ENCODE peak calls at places on chromosomes 12 and 14, in ten cellular contexts. J is Panc1; B is CD8-positive, alpha-beta T cell; C is stomach; Y is WERI-Rb-1; D is GM10248; Z is cardiac muscle cell; I is tibial artery; M is GM12865; N is heart left ventricle. R is an unnamed sample.

GRCh38 chr12:54010053-54010971 is 1.5 kb downstream of the HOXC8 start:
- DNase-seq in J (no peak), B (no peak), C (no peak), Y (no peak), D (no peak), Z (no peak), I (no peak), M (no peak), N (no peak), R (no peak)

GRCh38 chr14:68715032-68715924 is 77.6 kb downstream of the ZFP36L1 start:
- DNase-seq in J (no peak), B (no peak), C (no peak), Y (no peak), D (no peak), Z (no peak), I (no peak), M (no peak), N (no peak), R (no peak)

GRCh38 chr14:74488788-74489397 is 4.2 kb downstream of the NPC2 start:
- DNase-seq in J (no peak), B (no peak), C (no peak), Y (no peak), D (no peak), Z (no peak), I (no peak), M (peak), N (no peak), R (no peak)

GRCh38 chr12:124361074-124361965 is 66.4 kb downstream of the RFLNA start:
- DNase-seq in J (no peak), B (no peak), C (no peak), Y (no peak), D (no peak), Z (no peak), I (no peak), M (no peak), N (no peak), R (no peak)

GRCh38 chr12:82648510-82648909 is 38.2 kb upstream of the TMTC2 start:
- DNase-seq in J (no peak), B (no peak), C (no peak), Y (no peak), D (no peak), Z (no peak), I (no peak), M (no peak), N (no peak), R (no peak)

GRCh38 chr12:8078400-8078799 is 3.7 kb upstream of the NECAP1 start:
- DNase-seq in J (no peak), B (peak), C (no peak), Y (peak), D (peak), Z (peak), I (no peak), M (peak), N (no peak), R (no peak)

GRCh38 chr14:67526676-67527459 is 6.2 kb upstream of the PLEKHH1 start:
- DNase-seq in J (peak), B (peak), C (peak), Y (peak), D (peak), Z (peak), I (no peak), M (peak), N (no peak), R (peak)

GRCh38 chr14:101120636-101121398 is 217.3 kb upstream of the RTL1 start:
- DNase-seq in J (no peak), B (peak), C (peak), Y (no peak), D (no peak), Z (no peak), I (peak), M (no peak), N (peak), R (no peak)

GRCh38 chr12:59698599-59698998 is 102.8 kb downstream of the SLC16A7 start:
- DNase-seq in J (no peak), B (no peak), C (no peak), Y (no peak), D (no peak), Z (no peak), I (no peak), M (no peak), N (no peak), R (no peak)

DNA sequence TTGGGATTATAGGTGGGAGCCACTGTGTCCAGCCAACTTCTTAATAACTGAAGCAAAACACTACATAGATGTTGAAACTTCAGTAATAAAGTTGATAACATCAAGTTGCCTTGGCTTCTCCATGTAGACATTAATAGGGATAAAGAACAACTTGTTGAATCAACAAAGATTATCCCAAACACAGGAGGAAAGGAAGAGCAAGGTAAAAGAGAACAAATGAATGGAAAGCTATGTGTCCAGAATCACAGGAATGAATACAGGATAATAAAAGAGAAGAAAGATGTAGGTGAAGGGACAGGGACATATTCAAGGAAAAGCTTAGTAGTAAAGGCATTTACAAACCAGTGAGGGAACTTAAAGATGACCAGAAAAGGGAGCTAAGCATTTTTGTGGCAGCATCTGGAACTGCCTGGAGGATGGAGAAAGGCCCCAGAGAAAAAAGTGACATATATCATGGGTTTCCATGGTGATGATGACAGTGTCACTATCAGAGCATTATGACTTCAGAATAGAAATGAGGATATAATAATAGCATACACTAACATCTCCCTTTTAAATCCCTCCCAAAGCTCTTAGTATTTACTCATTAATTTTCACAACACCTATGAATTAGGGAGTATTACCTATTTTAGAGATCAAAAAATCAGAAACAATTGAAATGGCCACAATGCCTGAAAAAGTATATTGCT is 24.0 kb upstream of the MDM1 start:
- DNase-seq in J (no peak), B (no peak), C (no peak), Y (no peak), D (no peak), Z (no peak), I (no peak), M (no peak), N (no peak), R (no peak)
- TF ChIP-seq CTCF in J (no peak), B (no peak), C (no peak), Y (no peak), D (no peak), Z (no peak), I (no peak), M (no peak), N (no peak), R (no peak)

GRCh38 chr12:126781593-126781992 is 1485.4 kb upstream of the TMEM132C start:
- DNase-seq in J (no peak), B (no peak), C (no peak), Y (no peak), D (no peak), Z (no peak), I (no peak), M (no peak), N (no peak), R (no peak)

GRCh38 chr12:126789963-126790362 is 1477.0 kb upstream of the TMEM132C start:
- DNase-seq in J (no peak), B (no peak), C (no peak), Y (no peak), D (no peak), Z (no peak), I (no peak), M (no peak), N (no peak), R (no peak)

GRCh38 chr12:126782083-126782482 is 1484.9 kb upstream of the TMEM132C start:
- DNase-seq in J (no peak), B (no peak), C (no peak), Y (no peak), D (no peak), Z (no peak), I (no peak), M (no peak), N (no peak), R (no peak)

GRCh38 chr12:126780343-126780742 is 1486.6 kb upstream of the TMEM132C start:
- DNase-seq in J (no peak), B (no peak), C (no peak), Y (no peak), D (no peak), Z (no peak), I (no peak), M (no peak), N (no peak), R (no peak)

DNA sequence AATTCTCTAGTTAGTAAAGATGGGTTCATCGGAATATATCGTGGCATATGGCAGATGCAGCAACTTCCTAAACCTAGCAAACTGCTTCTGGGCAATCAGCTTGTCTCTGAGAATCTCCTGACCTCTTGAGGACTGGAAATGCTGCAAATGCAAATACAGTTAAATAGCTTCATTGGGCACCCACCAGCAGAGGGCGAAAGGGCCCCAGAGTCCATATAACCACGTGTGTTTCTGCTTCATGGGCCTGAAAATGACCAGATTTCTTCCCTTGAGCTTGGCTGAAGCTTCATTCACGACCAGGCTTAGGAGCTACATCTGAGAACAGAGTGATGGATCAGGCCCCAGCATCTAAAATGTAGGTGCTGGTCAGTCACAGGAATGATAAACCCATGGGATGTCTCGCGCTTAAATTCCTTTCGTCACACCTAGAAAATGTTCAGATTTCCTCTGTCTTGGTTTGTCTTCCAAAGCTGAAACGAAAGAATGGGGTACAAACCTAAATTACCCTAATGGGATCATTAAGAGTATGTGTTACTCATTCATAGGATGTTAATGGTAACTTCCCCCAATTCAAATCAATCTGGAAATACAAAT is 1482.5 kb upstream of the TMEM132C start:
- DNase-seq in J (no peak), B (peak), C (peak), Y (peak), D (no peak), Z (peak), I (no peak), M (peak), N (peak), R (no peak)
- TF ChIP-seq CTCF in J (peak), B (no peak), C (peak), Y (peak), D (peak), Z (no peak), I (peak), M (peak), N (no peak), R (peak)

GRCh38 chr14:103611215-103611614 is 17.8 kb upstream of the KLC1 start:
- DNase-seq in J (no peak), B (no peak), C (no peak), Y (no peak), D (no peak), Z (no peak), I (no peak), M (no peak), N (no peak), R (no peak)

GRCh38 chr14:103607822-103608221 is 21.2 kb upstream of the KLC1 start:
- DNase-seq in J (no peak), B (no peak), C (no peak), Y (no peak), D (no peak), Z (no peak), I (no peak), M (no peak), N (no peak), R (no peak)

GRCh38 chr14:103604620-103605019 is 24.4 kb upstream of the KLC1 start:
- DNase-seq in J (no peak), B (no peak), C (no peak), Y (no peak), D (no peak), Z (no peak), I (no peak), M (no peak), N (no peak), R (no peak)

DNA sequence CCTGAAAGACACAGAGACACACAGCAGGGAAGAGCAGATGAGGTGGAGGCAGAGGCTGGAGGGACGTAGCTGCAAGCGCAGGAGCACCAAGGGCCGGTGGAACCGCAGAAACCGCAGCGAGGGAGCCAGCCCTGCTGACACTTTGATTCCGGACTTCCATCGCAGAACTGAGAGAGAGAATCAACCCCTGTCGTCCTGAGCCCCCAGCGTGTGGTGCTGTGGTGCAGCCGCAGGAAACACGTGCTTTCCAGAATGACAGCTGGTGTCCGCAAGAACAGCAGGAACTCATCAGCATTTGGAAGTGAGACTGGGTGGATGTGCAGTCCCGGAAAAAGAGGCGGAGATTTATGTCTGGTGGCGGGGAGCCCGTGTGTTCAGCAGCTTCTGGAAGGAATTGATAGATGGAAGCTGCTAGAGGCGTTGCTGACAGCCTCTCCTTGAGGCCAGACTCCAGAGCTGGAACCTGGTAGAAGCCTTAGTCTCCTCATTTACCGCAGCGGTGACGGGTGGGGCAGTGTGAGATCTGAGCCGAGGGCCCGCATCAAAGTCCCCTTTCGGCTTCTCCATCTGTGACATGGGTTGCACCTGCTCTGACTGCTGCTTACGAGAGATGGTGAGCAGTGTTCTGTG is 21.9 kb upstream of the KLC1 start:
- DNase-seq in J (no peak), B (peak), C (peak), Y (peak), D (peak), Z (peak), I (peak), M (peak), N (peak), R (no peak)
- TF ChIP-seq CTCF in J (no peak), B (no peak), C (no peak), Y (peak), D (no peak), Z (peak), I (peak), M (peak), N (peak), R (peak)

GRCh38 chr12:20792971-20793370 is 17.5 kb upstream of the SLCO1B3 start:
- DNase-seq in J (no peak), B (no peak), C (no peak), Y (no peak), D (no peak), Z (no peak), I (no peak), M (no peak), N (no peak), R (no peak)

GRCh38 chr12:20801035-20801434 is 9.5 kb upstream of the SLCO1B3 start:
- DNase-seq in J (no peak), B (no peak), C (no peak), Y (no peak), D (no peak), Z (no peak), I (no peak), M (no peak), N (no peak), R (no peak)

GRCh38 chr12:20800160-20800559 is 10.3 kb upstream of the SLCO1B3 start:
- DNase-seq in J (no peak), B (no peak), C (no peak), Y (no peak), D (no peak), Z (no peak), I (no peak), M (peak), N (no peak), R (no peak)

GRCh38 chr12:20798561-20798960 is 11.9 kb upstream of the SLCO1B3 start:
- DNase-seq in J (no peak), B (no peak), C (no peak), Y (no peak), D (no peak), Z (peak), I (no peak), M (peak), N (no peak), R (no peak)
- TF ChIP-seq CTCF in J (peak), B (no peak), C (peak), Y (peak), D (peak), Z (peak), I (peak), M (no peak), N (peak), R (peak)

GRCh38 chr14:85701763-85702162 is 171.8 kb downstream of the FLRT2 start:
- DNase-seq in J (no peak), B (no peak), C (no peak), Y (no peak), D (no peak), Z (no peak), I (no peak), M (no peak), N (no peak), R (no peak)

GRCh38 chr14:85702937-85703336 is 173.0 kb downstream of the FLRT2 start:
- DNase-seq in J (no peak), B (no peak), C (no peak), Y (no peak), D (no peak), Z (no peak), I (no peak), M (no peak), N (no peak), R (no peak)

GRCh38 chr14:85701116-85701515 is 171.2 kb downstream of the FLRT2 start:
- DNase-seq in J (no peak), B (no peak), C (no peak), Y (no peak), D (no peak), Z (no peak), I (no peak), M (no peak), N (no peak), R (no peak)

DNA sequence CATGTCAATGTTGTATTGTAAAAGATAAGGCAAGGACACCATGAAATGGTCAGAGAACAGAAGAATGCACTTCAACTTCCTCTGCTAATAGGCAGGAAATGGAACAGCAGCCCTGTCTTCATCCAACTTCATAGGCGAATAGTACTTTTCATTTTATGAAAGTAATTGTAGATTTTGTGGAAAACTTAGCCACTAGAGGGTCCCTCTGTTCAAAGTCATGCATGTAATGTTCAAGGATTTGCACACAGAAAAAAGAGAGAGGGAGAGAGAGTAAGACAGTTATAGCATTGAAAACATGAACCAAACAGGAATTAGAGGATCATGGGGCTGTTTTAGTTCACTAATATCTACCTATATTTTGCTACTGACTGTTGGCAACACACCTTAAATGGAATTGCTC is 172.2 kb downstream of the FLRT2 start:
- DNase-seq in J (no peak), B (no peak), C (no peak), Y (no peak), D (no peak), Z (no peak), I (no peak), M (no peak), N (no peak), R (no peak)
- TF ChIP-seq CTCF in J (no peak), B (no peak), C (no peak), Y (no peak), D (no peak), Z (no peak), I (no peak), M (no peak), N (no peak), R (no peak)

GRCh38 chr14:83779266-83779665 is 1750.7 kb upstream of the FLRT2 start:
- DNase-seq in J (no peak), B (no peak), C (no peak), Y (peak), D (no peak), Z (no peak), I (no peak), M (no peak), N (no peak), R (no peak)
- TF ChIP-seq CTCF in J (no peak), B (no peak), C (no peak), Y (no peak), D (no peak), Z (no peak), I (no peak), M (no peak), N (no peak), R (no peak)

GRCh38 chr12:7060353-7060954 is at the start of gene C1S:
- DNase-seq in J (no peak), B (no peak), C (peak), Y (peak), D (no peak), Z (peak), I (peak), M (no peak), N (peak), R (no peak)
- TF ChIP-seq CTCF in J (peak), B (no peak), C (peak), Y (peak), D (no peak), Z (peak), I (peak), M (no peak), N (peak), R (peak)

DNA sequence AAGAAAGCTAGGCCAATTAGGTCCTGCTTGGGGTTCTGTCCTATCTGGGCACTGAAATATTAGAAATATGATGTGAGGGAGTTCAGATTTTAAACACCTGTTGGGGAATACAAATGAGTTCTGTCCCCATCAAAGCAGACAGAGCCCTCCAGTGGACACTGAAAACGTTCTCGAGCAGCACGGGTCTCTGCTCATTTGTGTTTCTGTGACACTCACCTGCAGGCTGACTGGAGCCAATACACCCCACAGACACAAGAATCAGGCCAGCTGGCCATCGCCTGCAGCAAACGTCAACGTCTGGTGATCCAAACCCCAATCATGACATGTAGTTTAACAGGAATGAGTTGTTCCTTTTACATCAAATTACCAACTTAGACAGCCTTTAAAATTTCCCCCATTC is 493.4 kb upstream of the TMEM132C start:
- DNase-seq in J (no peak), B (no peak), C (no peak), Y (peak), D (no peak), Z (peak), I (no peak), M (no peak), N (no peak), R (no peak)
- TF ChIP-seq CTCF in J (peak), B (no peak), C (no peak), Y (peak), D (no peak), Z (no peak), I (no peak), M (no peak), N (no peak), R (peak)

GRCh38 chr12:52670506-52670905 is 9.7 kb downstream of the KRT1 start:
- DNase-seq in J (no peak), B (no peak), C (no peak), Y (no peak), D (no peak), Z (no peak), I (no peak), M (no peak), N (no peak), R (no peak)

GRCh38 chr12:52667931-52668330 is 12.3 kb downstream of the KRT1 start:
- DNase-seq in J (no peak), B (no peak), C (no peak), Y (no peak), D (no peak), Z (no peak), I (no peak), M (no peak), N (no peak), R (no peak)

GRCh38 chr12:52670961-52671360 is 9.2 kb downstream of the KRT1 start:
- DNase-seq in J (no peak), B (no peak), C (no peak), Y (no peak), D (no peak), Z (no peak), I (no peak), M (no peak), N (no peak), R (no peak)

GRCh38 chr12:52669426-52669825 is 10.8 kb downstream of the KRT1 start:
- DNase-seq in J (no peak), B (no peak), C (no peak), Y (no peak), D (no peak), Z (no peak), I (no peak), M (no peak), N (no peak), R (no peak)

DNA sequence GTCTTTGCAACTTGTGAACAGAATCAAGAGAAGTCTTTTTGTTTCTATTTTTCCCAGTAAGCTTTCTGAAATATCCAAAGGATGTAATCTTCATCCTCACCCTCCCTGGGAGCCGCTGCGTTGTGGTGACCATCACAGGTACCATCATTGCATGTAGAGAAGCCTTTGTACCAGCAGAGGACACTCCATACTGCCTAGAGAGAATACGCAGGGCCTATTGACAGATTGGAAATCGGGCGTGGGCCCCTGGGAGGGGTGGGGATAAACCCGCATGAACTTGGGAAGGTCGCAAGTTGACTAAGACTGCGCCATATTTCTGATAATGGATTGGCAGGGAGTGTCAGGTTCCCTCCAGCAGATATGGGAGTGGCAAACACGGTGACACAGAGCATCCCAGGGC is 12.7 kb downstream of the KRT1 start:
- DNase-seq in J (no peak), B (no peak), C (no peak), Y (no peak), D (no peak), Z (no peak), I (no peak), M (no peak), N (no peak), R (no peak)
- TF ChIP-seq CTCF in J (peak), B (no peak), C (no peak), Y (no peak), D (no peak), Z (peak), I (no peak), M (peak), N (peak), R (no peak)

R was measured in D721Med.